ENCODE peak calls at places on chromosomes 2 and 18, in nine cellular contexts. One of them, this sample, is unnamed.

GRCh38 chr2:231128541-231128940 is 3.7 kb upstream of the HTR2B start:
- DNase-seq in substantia nigra: no peak
- DNase-seq in CD4-positive, alpha-beta T cell: no peak
- DNase-seq in GM12878: no peak
- DNase-seq in uterus: no peak
- DNase-seq in pancreas: no peak
- DNase-seq in neural progenitor cell: no peak
- DNase-seq in dorsolateral prefrontal cortex: no peak
- DNase-seq in GM23338: peak; percentile 32
- DNase-seq in this sample: no peak

GRCh38 chr2:181779288-181779871 is 99.1 kb upstream of the NEUROD1 start:
- DNase-seq in substantia nigra: no peak
- DNase-seq in CD4-positive, alpha-beta T cell: no peak
- DNase-seq in GM12878: no peak
- DNase-seq in uterus: no peak
- DNase-seq in pancreas: no peak
- DNase-seq in neural progenitor cell: no peak
- DNase-seq in dorsolateral prefrontal cortex: no peak
- DNase-seq in GM23338: no peak
- DNase-seq in this sample: no peak

GRCh38 chr2:119549236-119549635 is 5.0 kb downstream of the CFAP221 start:
- DNase-seq in substantia nigra: no peak
- DNase-seq in CD4-positive, alpha-beta T cell: no peak
- DNase-seq in GM12878: no peak
- DNase-seq in uterus: no peak
- DNase-seq in pancreas: peak; percentile 51
- DNase-seq in neural progenitor cell: no peak
- DNase-seq in dorsolateral prefrontal cortex: no peak
- DNase-seq in GM23338: no peak
- DNase-seq in this sample: no peak

GRCh38 chr2:231450548-231450989 is 13.7 kb downstream of the NCL start:
- DNase-seq in substantia nigra: no peak
- DNase-seq in CD4-positive, alpha-beta T cell: no peak
- DNase-seq in GM12878: no peak
- DNase-seq in uterus: no peak
- DNase-seq in pancreas: no peak
- DNase-seq in neural progenitor cell: no peak
- DNase-seq in dorsolateral prefrontal cortex: no peak
- DNase-seq in GM23338: no peak
- DNase-seq in this sample: no peak

GRCh38 chr18:9615973-9616559 is 1.7 kb upstream of the PPP4R1 start:
- DNase-seq in substantia nigra: no peak
- DNase-seq in CD4-positive, alpha-beta T cell: no peak
- DNase-seq in GM12878: no peak
- DNase-seq in uterus: no peak
- DNase-seq in pancreas: no peak
- DNase-seq in neural progenitor cell: no peak
- DNase-seq in dorsolateral prefrontal cortex: no peak
- DNase-seq in GM23338: peak; percentile 37
- DNase-seq in this sample: no peak

GRCh38 chr2:133364636-133365035 is 203.6 kb downstream of the NCKAP5 start:
- DNase-seq in substantia nigra: no peak
- DNase-seq in CD4-positive, alpha-beta T cell: no peak
- DNase-seq in GM12878: no peak
- DNase-seq in uterus: no peak
- DNase-seq in pancreas: no peak
- DNase-seq in neural progenitor cell: no peak
- DNase-seq in dorsolateral prefrontal cortex: no peak
- DNase-seq in GM23338: peak; percentile 20
- DNase-seq in this sample: no peak

GRCh38 chr2:100868083-100868482 is 48.1 kb downstream of the NPAS2 start:
- DNase-seq in substantia nigra: no peak
- DNase-seq in CD4-positive, alpha-beta T cell: no peak
- DNase-seq in GM12878: no peak
- DNase-seq in uterus: no peak
- DNase-seq in pancreas: no peak
- DNase-seq in neural progenitor cell: no peak
- DNase-seq in dorsolateral prefrontal cortex: no peak
- DNase-seq in GM23338: no peak
- DNase-seq in this sample: no peak

GRCh38 chr18:80198391-80198790 is 48.9 kb downstream of the PARD6G start:
- DNase-seq in substantia nigra: no peak
- DNase-seq in CD4-positive, alpha-beta T cell: no peak
- DNase-seq in GM12878: no peak
- DNase-seq in uterus: no peak
- DNase-seq in pancreas: no peak
- DNase-seq in neural progenitor cell: no peak
- DNase-seq in dorsolateral prefrontal cortex: no peak
- DNase-seq in GM23338: no peak
- DNase-seq in this sample: no peak

GRCh38 chr2:133674433-133675331 is 106.4 kb upstream of the NCKAP5 start:
- DNase-seq in substantia nigra: peak; percentile 26
- DNase-seq in CD4-positive, alpha-beta T cell: no peak
- DNase-seq in GM12878: no peak
- DNase-seq in uterus: peak; percentile 20
- DNase-seq in pancreas: peak; percentile 45
- DNase-seq in neural progenitor cell: peak; percentile 54
- DNase-seq in dorsolateral prefrontal cortex: peak; percentile 87
- DNase-seq in GM23338: peak; percentile 63
- DNase-seq in this sample: peak; percentile 81

GRCh38 chr2:9655441-9656269 is 24.9 kb upstream of the YWHAQ start:
- DNase-seq in substantia nigra: no peak
- DNase-seq in CD4-positive, alpha-beta T cell: no peak
- DNase-seq in GM12878: peak; percentile 40
- DNase-seq in uterus: no peak
- DNase-seq in pancreas: no peak
- DNase-seq in neural progenitor cell: no peak
- DNase-seq in dorsolateral prefrontal cortex: no peak
- DNase-seq in GM23338: no peak
- DNase-seq in this sample: peak; percentile 90

GRCh38 chr2:15940661-15941482 is 522 bp downstream of the MYCN start:
- DNase-seq in substantia nigra: peak; percentile 5
- DNase-seq in CD4-positive, alpha-beta T cell: no peak
- DNase-seq in GM12878: no peak
- DNase-seq in uterus: no peak
- DNase-seq in pancreas: peak; percentile 10
- DNase-seq in neural progenitor cell: peak; percentile 76
- DNase-seq in dorsolateral prefrontal cortex: no peak
- DNase-seq in GM23338: peak; percentile 52
- DNase-seq in this sample: peak; percentile 34

GRCh38 chr18:54162431-54162830 is 62.0 kb downstream of the MBD2 start:
- DNase-seq in substantia nigra: no peak
- DNase-seq in CD4-positive, alpha-beta T cell: no peak
- DNase-seq in GM12878: no peak
- DNase-seq in uterus: no peak
- DNase-seq in pancreas: no peak
- DNase-seq in neural progenitor cell: no peak
- DNase-seq in dorsolateral prefrontal cortex: no peak
- DNase-seq in GM23338: no peak
- DNase-seq in this sample: peak; percentile 40

DNA sequence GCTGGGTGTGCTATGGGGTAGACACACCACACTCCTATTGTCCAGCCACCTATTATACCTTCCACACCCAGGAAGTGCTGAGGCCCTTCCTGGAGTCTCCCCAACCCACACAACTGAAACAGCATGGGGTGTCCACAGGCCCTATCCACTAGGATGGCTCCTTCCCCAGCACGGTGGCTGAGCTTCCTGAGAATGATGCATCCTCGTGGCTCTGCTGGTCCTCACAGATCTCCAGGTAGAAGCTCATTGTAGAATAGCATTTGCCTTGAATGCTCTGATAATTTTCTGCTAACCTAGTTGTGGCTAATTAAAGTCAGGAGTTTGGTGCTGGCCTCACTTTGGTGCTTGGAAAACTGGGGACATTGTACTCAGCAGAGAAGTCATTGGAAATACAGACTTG is 182.6 kb downstream of the ANKRD30B start:
- DNase-seq in substantia nigra: no peak
- DNase-seq in CD4-positive, alpha-beta T cell: no peak
- DNase-seq in GM12878: no peak
- DNase-seq in uterus: no peak
- DNase-seq in pancreas: no peak
- DNase-seq in neural progenitor cell: no peak
- DNase-seq in dorsolateral prefrontal cortex: no peak
- DNase-seq in GM23338: no peak
- DNase-seq in this sample: no peak
- H3K27ac ChIP-seq in substantia nigra: no peak overlapping the region
- H3K27ac ChIP-seq in CD4-positive, alpha-beta T cell: no peak overlapping the region
- H3K27ac ChIP-seq in GM12878: no peak overlapping the region
- H3K27ac ChIP-seq in uterus: no peak overlapping the region
- H3K27ac ChIP-seq in pancreas: no peak overlapping the region
- H3K27ac ChIP-seq in neural progenitor cell: no peak overlapping the region
- H3K27ac ChIP-seq in dorsolateral prefrontal cortex: no peak overlapping the region
- H3K27ac ChIP-seq in GM23338: no peak overlapping the region
- H3K27ac ChIP-seq in this sample: no peak overlapping the region

GRCh38 chr2:237157551-237158102 is 71.9 kb downstream of the COPS8 start:
- DNase-seq in substantia nigra: no peak
- DNase-seq in CD4-positive, alpha-beta T cell: no peak
- DNase-seq in GM12878: no peak
- DNase-seq in uterus: no peak
- DNase-seq in pancreas: no peak
- DNase-seq in neural progenitor cell: no peak
- DNase-seq in dorsolateral prefrontal cortex: no peak
- DNase-seq in GM23338: no peak
- DNase-seq in this sample: no peak

GRCh38 chr2:237158194-237158593 is 72.5 kb downstream of the COPS8 start:
- DNase-seq in substantia nigra: no peak
- DNase-seq in CD4-positive, alpha-beta T cell: no peak
- DNase-seq in GM12878: no peak
- DNase-seq in uterus: no peak
- DNase-seq in pancreas: no peak
- DNase-seq in neural progenitor cell: no peak
- DNase-seq in dorsolateral prefrontal cortex: no peak
- DNase-seq in GM23338: no peak
- DNase-seq in this sample: no peak

GRCh38 chr2:237154894-237155851 is 69.5 kb downstream of the COPS8 start:
- DNase-seq in substantia nigra: no peak
- DNase-seq in CD4-positive, alpha-beta T cell: no peak
- DNase-seq in GM12878: peak; percentile 75
- DNase-seq in uterus: no peak
- DNase-seq in pancreas: no peak
- DNase-seq in neural progenitor cell: no peak
- DNase-seq in dorsolateral prefrontal cortex: no peak
- DNase-seq in GM23338: no peak
- DNase-seq in this sample: no peak

GRCh38 chr2:237156857-237157550 is 71.3 kb downstream of the COPS8 start:
- DNase-seq in substantia nigra: no peak
- DNase-seq in CD4-positive, alpha-beta T cell: no peak
- DNase-seq in GM12878: no peak
- DNase-seq in uterus: no peak
- DNase-seq in pancreas: no peak
- DNase-seq in neural progenitor cell: no peak
- DNase-seq in dorsolateral prefrontal cortex: no peak
- DNase-seq in GM23338: no peak
- DNase-seq in this sample: no peak

GRCh38 chr2:237156131-237156856 is 70.6 kb downstream of the COPS8 start:
- DNase-seq in substantia nigra: no peak
- DNase-seq in CD4-positive, alpha-beta T cell: no peak
- DNase-seq in GM12878: no peak
- DNase-seq in uterus: peak; percentile 85
- DNase-seq in pancreas: no peak
- DNase-seq in neural progenitor cell: no peak
- DNase-seq in dorsolateral prefrontal cortex: no peak
- DNase-seq in GM23338: no peak
- DNase-seq in this sample: peak; percentile 75
- H3K27ac ChIP-seq in substantia nigra: no peak overlapping the region
- H3K27ac ChIP-seq in CD4-positive, alpha-beta T cell: no peak overlapping the region
- H3K27ac ChIP-seq in GM12878: no peak overlapping the region
- H3K27ac ChIP-seq in uterus: peak overlapping the region; percentile 81
- H3K27ac ChIP-seq in pancreas: no peak overlapping the region
- H3K27ac ChIP-seq in neural progenitor cell: no peak overlapping the region
- H3K27ac ChIP-seq in dorsolateral prefrontal cortex: no peak overlapping the region
- H3K27ac ChIP-seq in GM23338: no peak overlapping the region
- H3K27ac ChIP-seq in this sample: peak overlapping the region; percentile 81

GRCh38 chr2:38581193-38582147 is 21.3 kb downstream of the HNRNPLL start:
- DNase-seq in substantia nigra: no peak
- DNase-seq in CD4-positive, alpha-beta T cell: peak; percentile 9
- DNase-seq in GM12878: peak; percentile 23
- DNase-seq in uterus: peak; percentile 34
- DNase-seq in pancreas: peak; percentile 31
- DNase-seq in neural progenitor cell: peak; percentile 77
- DNase-seq in dorsolateral prefrontal cortex: peak; percentile 46
- DNase-seq in GM23338: peak; percentile 95
- DNase-seq in this sample: no peak
- H3K27ac ChIP-seq in substantia nigra: no peak overlapping the region
- H3K27ac ChIP-seq in CD4-positive, alpha-beta T cell: no peak overlapping the region
- H3K27ac ChIP-seq in GM12878: no peak overlapping the region
- H3K27ac ChIP-seq in uterus: no peak overlapping the region
- H3K27ac ChIP-seq in pancreas: no peak overlapping the region
- H3K27ac ChIP-seq in neural progenitor cell: no peak overlapping the region
- H3K27ac ChIP-seq in dorsolateral prefrontal cortex: peak overlapping the region; percentile 32
- H3K27ac ChIP-seq in GM23338: peak overlapping the region; percentile 29
- H3K27ac ChIP-seq in this sample: no peak overlapping the region

GRCh38 chr2:226758886-226759660 is 40.5 kb downstream of the IRS1 start:
- DNase-seq in substantia nigra: no peak
- DNase-seq in CD4-positive, alpha-beta T cell: no peak
- DNase-seq in GM12878: no peak
- DNase-seq in uterus: peak; percentile 51
- DNase-seq in pancreas: no peak
- DNase-seq in neural progenitor cell: no peak
- DNase-seq in dorsolateral prefrontal cortex: no peak
- DNase-seq in GM23338: no peak
- DNase-seq in this sample: no peak

GRCh38 chr2:226759768-226760167 is 39.9 kb downstream of the IRS1 start:
- DNase-seq in substantia nigra: no peak
- DNase-seq in CD4-positive, alpha-beta T cell: no peak
- DNase-seq in GM12878: no peak
- DNase-seq in uterus: no peak
- DNase-seq in pancreas: no peak
- DNase-seq in neural progenitor cell: no peak
- DNase-seq in dorsolateral prefrontal cortex: no peak
- DNase-seq in GM23338: no peak
- DNase-seq in this sample: no peak

GRCh38 chr2:226760412-226761194 is 39.0 kb downstream of the IRS1 start:
- DNase-seq in substantia nigra: no peak
- DNase-seq in CD4-positive, alpha-beta T cell: no peak
- DNase-seq in GM12878: no peak
- DNase-seq in uterus: no peak
- DNase-seq in pancreas: no peak
- DNase-seq in neural progenitor cell: no peak
- DNase-seq in dorsolateral prefrontal cortex: no peak
- DNase-seq in GM23338: no peak
- DNase-seq in this sample: peak; percentile 85

GRCh38 chr2:226763320-226763719 is 36.3 kb downstream of the IRS1 start:
- DNase-seq in substantia nigra: no peak
- DNase-seq in CD4-positive, alpha-beta T cell: no peak
- DNase-seq in GM12878: no peak
- DNase-seq in uterus: no peak
- DNase-seq in pancreas: no peak
- DNase-seq in neural progenitor cell: no peak
- DNase-seq in dorsolateral prefrontal cortex: no peak
- DNase-seq in GM23338: no peak
- DNase-seq in this sample: no peak

DNA sequence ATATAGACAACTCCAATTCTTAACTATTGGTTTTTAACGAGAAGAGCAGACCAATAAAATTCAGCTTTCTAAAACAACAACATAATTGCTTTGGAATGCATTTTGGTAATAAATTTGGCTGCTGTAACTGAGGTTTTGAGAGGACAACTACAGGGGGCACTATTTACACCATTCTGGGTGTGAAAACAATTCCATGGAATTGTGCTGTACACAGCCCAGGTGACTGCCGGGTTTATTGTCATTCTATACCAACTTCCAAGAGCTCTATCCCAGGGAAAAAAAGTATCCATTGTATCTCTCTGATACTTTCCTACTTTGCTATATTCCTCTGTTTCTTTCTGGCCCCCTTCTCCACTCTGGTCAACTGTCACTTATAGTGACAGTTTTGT is 38.4 kb downstream of the IRS1 start:
- DNase-seq in substantia nigra: no peak
- DNase-seq in CD4-positive, alpha-beta T cell: no peak
- DNase-seq in GM12878: no peak
- DNase-seq in uterus: no peak
- DNase-seq in pancreas: no peak
- DNase-seq in neural progenitor cell: no peak
- DNase-seq in dorsolateral prefrontal cortex: no peak
- DNase-seq in GM23338: no peak
- DNase-seq in this sample: no peak
- H3K27ac ChIP-seq in substantia nigra: no peak overlapping the region
- H3K27ac ChIP-seq in CD4-positive, alpha-beta T cell: no peak overlapping the region
- H3K27ac ChIP-seq in GM12878: no peak overlapping the region
- H3K27ac ChIP-seq in uterus: peak overlapping the region; percentile 8
- H3K27ac ChIP-seq in pancreas: no peak overlapping the region
- H3K27ac ChIP-seq in neural progenitor cell: no peak overlapping the region
- H3K27ac ChIP-seq in dorsolateral prefrontal cortex: no peak overlapping the region
- H3K27ac ChIP-seq in GM23338: no peak overlapping the region
- H3K27ac ChIP-seq in this sample: no peak overlapping the region

This sample was measured in SJSA1.